ENCODE peak calls at places on chromosomes 16 and 17, in six cellular contexts. N, D, I, P, R and H are unnamed samples.

GRCh38 chr17:45386180-45386579 is 46.5 kb downstream of the ARHGAP27 start:
- DNase-seq in P (no peak), N (no peak), D (no peak), I (no peak), R (no peak), H (no peak)

GRCh38 chr16:30947533-30948086 is 1.3 kb upstream of the ORAI3 start:
- DNase-seq in I (no peak), R (no peak), N (no peak), P (no peak), D (no peak), H (no peak)

GRCh38 chr16:77496934-77497333 is 62.1 kb upstream of the ADAMTS18 start:
- DNase-seq in R (no peak), P (no peak), D (no peak), N (no peak), I (no peak), H (no peak)

GRCh38 chr17:39156491-39156890 is 5.1 kb upstream of the PLXDC1 start:
- DNase-seq in D (no peak), I (no peak), N (no peak), P (no peak), R (no peak), H (no peak)

GRCh38 chr17:28744104-28744801 is 442 bp downstream of the TRAF4 start:
- DNase-seq in I (no peak), R (peak; percentile 59), D (peak; percentile 70), N (peak; percentile 72), P (peak; percentile 62), H (peak; percentile 63)

GRCh38 chr16:89958068-89958467 is 9.5 kb downstream of the DEF8 start:
- DNase-seq in I (no peak), P (no peak), N (peak; percentile 65), D (peak; percentile 61), R (no peak), H (no peak)

GRCh38 chr16:87926246-87927194 is 9.8 kb downstream of the CA5A start:
- DNase-seq in R (no peak), I (no peak), N (peak; percentile 84), P (no peak), D (no peak), H (no peak)

GRCh38 chr16:24700549-24701392 is 28.7 kb upstream of the TNRC6A start:
- DNase-seq in P (no peak), D (peak; percentile 96), N (peak; percentile 46), R (no peak), I (peak; percentile 94), H (peak; percentile 10)

GRCh38 chr17:27199948-27200347 is 94.0 kb upstream of the WSB1 start:
- DNase-seq in P (no peak), R (no peak), N (no peak), I (no peak), D (no peak), H (no peak)

GRCh38 chr16:10835281-10835931 is 16.8 kb upstream of the TVP23A start:
- DNase-seq in P (no peak), N (no peak), R (no peak), D (no peak), I (no peak), H (no peak)

GRCh38 chr17:47804461-47804860 is 17.1 kb downstream of the OSBPL7 start:
- DNase-seq in D (no peak), N (no peak), I (no peak), P (no peak), R (no peak), H (no peak)

GRCh38 chr17:77723071-77723908 is 235.2 kb upstream of the TNRC6C start:
- DNase-seq in D (peak; percentile 46), I (peak; percentile 60), P (no peak), N (no peak), R (no peak), H (no peak)

GRCh38 chr16:84735846-84736586 is 36.2 kb downstream of the USP10 start:
- DNase-seq in D (no peak), P (peak; percentile 40), I (no peak), R (no peak), N (peak; percentile 55), H (no peak)

GRCh38 chr16:83969771-83970429 is 1.9 kb downstream of the NECAB2 start:
- DNase-seq in N (peak; percentile 39), D (no peak), I (no peak), R (no peak), P (no peak), H (no peak)

GRCh38 chr17:78563189-78564145 is 13.7 kb downstream of the DNAH17 start:
- DNase-seq in D (no peak), N (no peak), P (no peak), R (no peak), I (no peak), H (no peak)

GRCh38 chr17:27473748-27474609 is 17.7 kb downstream of the KSR1 start:
- DNase-seq in I (no peak), P (peak; percentile 62), R (no peak), N (peak; percentile 72), D (no peak), H (no peak)

GRCh38 chr17:47929218-47930000 is 12.0 kb upstream of the PNPO start:
- DNase-seq in I (no peak), P (no peak), D (no peak), R (no peak), N (no peak), H (no peak)

GRCh38 chr16:1034230-1035065 is 38.1 kb upstream of the SSTR5 start:
- DNase-seq in P (no peak), I (no peak), R (no peak), N (no peak), D (no peak), H (peak; percentile 53)

GRCh38 chr17:17420035-17420434 is 56.8 kb upstream of the MED9 start:
- DNase-seq in I (no peak), P (no peak), R (no peak), D (no peak), N (peak; percentile 46), H (no peak)

GRCh38 chr17:39925282-39926134 is 1.9 kb downstream of the ORMDL3 start:
- DNase-seq in R (no peak), N (no peak), P (no peak), D (no peak), I (no peak), H (no peak)

GRCh38 chr17:79841369-79842135 is 2.3 kb upstream of the CBX4 start:
- DNase-seq in P (no peak), D (no peak), R (no peak), N (no peak), I (no peak), H (no peak)

GRCh38 chr16:11165894-11166665 is 89.9 kb downstream of the SOCS1 start:
- DNase-seq in P (no peak), N (no peak), R (no peak), I (no peak), D (no peak), H (no peak)

GRCh38 chr17:74419862-74420492 is 11.9 kb upstream of the GPRC5C start:
- DNase-seq in D (no peak), N (no peak), P (no peak), R (no peak), I (no peak), H (no peak)

GRCh38 chr17:29620271-29620670 is 2.4 kb downstream of the CORO6 start:
- DNase-seq in R (no peak), D (no peak), N (no peak), P (no peak), I (no peak), H (no peak)

GRCh38 chr17:4822835-4823234 is 10.3 kb upstream of the MINK1 start:
- DNase-seq in R (no peak), D (no peak), N (no peak), P (no peak), I (no peak), H (no peak)

GRCh38 chr17:79955167-79955549 is 80.5 kb downstream of the TBC1D16 start:
- DNase-seq in P (no peak), I (peak; percentile 53), R (no peak), N (peak; percentile 28), D (peak; percentile 37), H (no peak)

GRCh38 chr17:69314246-69315030 is 12.5 kb downstream of the ABCA5 start:
- DNase-seq in I (no peak), N (no peak), R (no peak), D (no peak), P (no peak), H (no peak)

GRCh38 chr16:1823821-1824220 is 2.8 kb downstream of the HAGH start:
- DNase-seq in N (no peak), P (no peak), R (no peak), I (no peak), D (peak; percentile 70), H (peak; percentile 17)

GRCh38 chr17:14282700-14283099 is 18.2 kb upstream of the HS3ST3B1 start:
- DNase-seq in D (no peak), N (no peak), I (no peak), R (no peak), P (no peak), H (no peak)

GRCh38 chr16:84308120-84308519 is 13.4 kb downstream of the WFDC1 start:
- DNase-seq in D (peak; percentile 75), P (no peak), N (peak; percentile 55), R (no peak), I (no peak), H (peak; percentile 18)

GRCh38 chr17:57067162-57067561 is 17.9 kb upstream of the AKAP1 start:
- DNase-seq in D (no peak), N (no peak), P (no peak), R (no peak), I (no peak), H (no peak)

GRCh38 chr17:63786961-63787711 is 13.2 kb downstream of the DDX42 start:
- DNase-seq in D (no peak), I (no peak), R (no peak), N (no peak), P (no peak), H (no peak)

GRCh38 chr16:1152123-1152638 is 725 bp upstream of the CACNA1H start:
- DNase-seq in I (no peak), N (no peak), R (peak; percentile 50), P (peak; percentile 31), D (no peak), H (no peak)

GRCh38 chr17:16352303-16352837 is 899 bp downstream of the CENPV start:
- DNase-seq in N (no peak), I (no peak), D (peak; percentile 44), P (no peak), R (no peak), H (peak; percentile 44)

GRCh38 chr17:47813512-47814031 is 8.0 kb downstream of the OSBPL7 start:
- DNase-seq in R (no peak), I (peak; percentile 56), P (no peak), D (peak; percentile 41), N (no peak), H (no peak)

GRCh38 chr17:1645207-1646171 is at the start of gene SCARF1:
- DNase-seq in D (no peak), I (peak; percentile 70), P (no peak), N (peak; percentile 76), R (no peak), H (no peak)
- H3K27ac ChIP-seq in D (no peak within 1 kb of the TSS), I (peak within 1 kb of the TSS; percentile 18), P (no peak within 1 kb of the TSS), N (peak within 1 kb of the TSS; percentile 95), R (no peak within 1 kb of the TSS), H (peak within 1 kb of the TSS; percentile 42)

GRCh38 chr17:42849451-42850157 is 1.4 kb upstream of the AOC3 start:
- DNase-seq in D (no peak), I (no peak), R (no peak), P (no peak), N (no peak), H (no peak)
- H3K27ac ChIP-seq in D (no peak overlapping the region), I (peak overlapping the region; percentile 19), R (no peak overlapping the region), P (no peak overlapping the region), N (no peak overlapping the region), H (no peak overlapping the region)

GRCh38 chr16:70646260-70647241 is at the start of gene IL34:
- DNase-seq in P (no peak), N (no peak), D (no peak), I (peak; percentile 77), R (no peak), H (no peak)
- H3K27ac ChIP-seq in P (no peak within 1 kb of the TSS), N (no peak within 1 kb of the TSS), D (no peak within 1 kb of the TSS), I (peak within 1 kb of the TSS; percentile 77), R (no peak within 1 kb of the TSS), H (no peak within 1 kb of the TSS)

GRCh38 chr17:75642221-75643032 is 9.2 kb downstream of the SMIM5 start:
- DNase-seq in D (no peak), I (no peak), N (no peak), P (no peak), R (no peak), H (no peak)
- H3K27ac ChIP-seq in D (no peak overlapping the region), I (no peak overlapping the region), N (peak overlapping the region; percentile 71), P (no peak overlapping the region), R (no peak overlapping the region), H (peak overlapping the region; percentile 81)